ENCODE peak calls at places on chromosomes 4 and X, in seven cellular contexts. One of them, this sample, is unnamed.

GRCh38 chr4:3257125-3257690 is 8.2 kb downstream of the MSANTD1 start:
- DNase-seq in choroid plexus epithelial cell: no peak
- DNase-seq in SJSA1: no peak
- DNase-seq in GM12865: no peak
- DNase-seq in GM23338: no peak
- DNase-seq in OCI-LY7: no peak
- DNase-seq in fibroblast of mammary gland: no peak
- DNase-seq in this sample: no peak

GRCh38 chrX:10496345-10496965 is 123.9 kb downstream of the MID1 start:
- DNase-seq in choroid plexus epithelial cell: peak
- DNase-seq in SJSA1: peak
- DNase-seq in GM12865: no peak
- DNase-seq in GM23338: no peak
- DNase-seq in OCI-LY7: no peak
- DNase-seq in fibroblast of mammary gland: peak
- DNase-seq in this sample: peak

GRCh38 chr4:163221467-163221866 is 54.8 kb upstream of the NAF1 start:
- DNase-seq in choroid plexus epithelial cell: no peak
- DNase-seq in SJSA1: no peak
- DNase-seq in GM12865: no peak
- DNase-seq in GM23338: no peak
- DNase-seq in OCI-LY7: no peak
- DNase-seq in fibroblast of mammary gland: no peak
- DNase-seq in this sample: no peak

GRCh38 chrX:65581661-65582339 is 47.2 kb upstream of the LAS1L start:
- DNase-seq in choroid plexus epithelial cell: peak
- DNase-seq in SJSA1: peak
- DNase-seq in GM12865: peak
- DNase-seq in GM23338: peak
- DNase-seq in OCI-LY7: peak
- DNase-seq in fibroblast of mammary gland: peak
- DNase-seq in this sample: peak

GRCh38 chr4:10716163-10716562 is 31.6 kb upstream of the CLNK start:
- DNase-seq in choroid plexus epithelial cell: peak
- DNase-seq in SJSA1: no peak
- DNase-seq in GM12865: no peak
- DNase-seq in GM23338: no peak
- DNase-seq in OCI-LY7: no peak
- DNase-seq in fibroblast of mammary gland: peak
- DNase-seq in this sample: peak

GRCh38 chrX:130523460-130524394 is 121.9 kb downstream of the RBMX2 start:
- DNase-seq in choroid plexus epithelial cell: peak
- DNase-seq in SJSA1: peak
- DNase-seq in GM12865: no peak
- DNase-seq in GM23338: peak
- DNase-seq in OCI-LY7: no peak
- DNase-seq in fibroblast of mammary gland: peak
- DNase-seq in this sample: peak

GRCh38 chrX:84729809-84730208 is 227.6 kb upstream of the HDX start:
- DNase-seq in choroid plexus epithelial cell: peak
- DNase-seq in SJSA1: peak
- DNase-seq in GM12865: peak
- DNase-seq in GM23338: peak
- DNase-seq in OCI-LY7: peak
- DNase-seq in fibroblast of mammary gland: peak
- DNase-seq in this sample: peak

GRCh38 chr4:24651266-24651665 is 66.9 kb upstream of the DHX15 start:
- DNase-seq in choroid plexus epithelial cell: no peak
- DNase-seq in SJSA1: no peak
- DNase-seq in GM12865: no peak
- DNase-seq in GM23338: no peak
- DNase-seq in OCI-LY7: no peak
- DNase-seq in fibroblast of mammary gland: no peak
- DNase-seq in this sample: no peak

GRCh38 chr4:102299708-102300107 is 45.6 kb downstream of the SLC39A8 start:
- DNase-seq in choroid plexus epithelial cell: peak
- DNase-seq in SJSA1: peak
- DNase-seq in GM12865: peak
- DNase-seq in GM23338: peak
- DNase-seq in OCI-LY7: peak
- DNase-seq in fibroblast of mammary gland: peak
- DNase-seq in this sample: peak

GRCh38 chr4:48243429-48243828 is 26.2 kb downstream of the TEC start:
- DNase-seq in choroid plexus epithelial cell: no peak
- DNase-seq in SJSA1: no peak
- DNase-seq in GM12865: no peak
- DNase-seq in GM23338: no peak
- DNase-seq in OCI-LY7: no peak
- DNase-seq in fibroblast of mammary gland: no peak
- DNase-seq in this sample: no peak

GRCh38 chr4:74838746-74839370 is 44.5 kb upstream of the BTC start:
- DNase-seq in choroid plexus epithelial cell: peak
- DNase-seq in SJSA1: no peak
- DNase-seq in GM12865: no peak
- DNase-seq in GM23338: no peak
- DNase-seq in OCI-LY7: no peak
- DNase-seq in fibroblast of mammary gland: peak
- DNase-seq in this sample: peak

GRCh38 chr4:159146007-159146330 is 43.1 kb downstream of the RAPGEF2 start:
- DNase-seq in choroid plexus epithelial cell: no peak
- DNase-seq in SJSA1: no peak
- DNase-seq in GM12865: no peak
- DNase-seq in GM23338: no peak
- DNase-seq in OCI-LY7: no peak
- DNase-seq in fibroblast of mammary gland: no peak
- DNase-seq in this sample: peak

GRCh38 chrX:50813843-50814661 is at the start of gene SHROOM4:
- DNase-seq in choroid plexus epithelial cell: peak
- DNase-seq in SJSA1: peak
- DNase-seq in GM12865: no peak
- DNase-seq in GM23338: peak
- DNase-seq in OCI-LY7: no peak
- DNase-seq in fibroblast of mammary gland: peak
- DNase-seq in this sample: peak

GRCh38 chr4:59612235-59612634 is 1587.9 kb upstream of the ADGRL3 start:
- DNase-seq in choroid plexus epithelial cell: peak
- DNase-seq in SJSA1: no peak
- DNase-seq in GM12865: no peak
- DNase-seq in GM23338: no peak
- DNase-seq in OCI-LY7: no peak
- DNase-seq in fibroblast of mammary gland: peak
- DNase-seq in this sample: peak

GRCh38 chr4:158630893-158631292 is 40.8 kb downstream of the C4orf46 start:
- DNase-seq in choroid plexus epithelial cell: peak
- DNase-seq in SJSA1: no peak
- DNase-seq in GM12865: no peak
- DNase-seq in GM23338: no peak
- DNase-seq in OCI-LY7: no peak
- DNase-seq in fibroblast of mammary gland: peak
- DNase-seq in this sample: peak

GRCh38 chrX:69152398-69152797 is 12.9 kb downstream of the PJA1 start:
- DNase-seq in choroid plexus epithelial cell: no peak
- DNase-seq in SJSA1: no peak
- DNase-seq in GM12865: no peak
- DNase-seq in GM23338: no peak
- DNase-seq in OCI-LY7: no peak
- DNase-seq in fibroblast of mammary gland: no peak
- DNase-seq in this sample: no peak

GRCh38 chrX:116862340-116862739 is 399.6 kb upstream of the CT83 start:
- DNase-seq in choroid plexus epithelial cell: no peak
- DNase-seq in SJSA1: no peak
- DNase-seq in GM12865: no peak
- DNase-seq in GM23338: no peak
- DNase-seq in OCI-LY7: no peak
- DNase-seq in fibroblast of mammary gland: no peak
- DNase-seq in this sample: no peak

GRCh38 chrX:73446831-73447230 is at the start of gene CDX4:
- DNase-seq in choroid plexus epithelial cell: no peak
- DNase-seq in SJSA1: no peak
- DNase-seq in GM12865: no peak
- DNase-seq in GM23338: peak
- DNase-seq in OCI-LY7: no peak
- DNase-seq in fibroblast of mammary gland: no peak
- DNase-seq in this sample: no peak

GRCh38 chrX:67544871-67545771 is 1.3 kb downstream of the AR start:
- DNase-seq in choroid plexus epithelial cell: peak
- DNase-seq in SJSA1: peak
- DNase-seq in GM12865: no peak
- DNase-seq in GM23338: peak
- DNase-seq in OCI-LY7: no peak
- DNase-seq in fibroblast of mammary gland: peak
- DNase-seq in this sample: peak

GRCh38 chr4:56959064-56959463 is 18.3 kb downstream of the NOA1 start:
- DNase-seq in choroid plexus epithelial cell: peak
- DNase-seq in SJSA1: no peak
- DNase-seq in GM12865: no peak
- DNase-seq in GM23338: no peak
- DNase-seq in OCI-LY7: no peak
- DNase-seq in fibroblast of mammary gland: no peak
- DNase-seq in this sample: peak

GRCh38 chrX:68196939-68197791 is 236.1 kb downstream of the OPHN1 start:
- DNase-seq in choroid plexus epithelial cell: peak
- DNase-seq in SJSA1: peak
- DNase-seq in GM12865: peak
- DNase-seq in GM23338: peak
- DNase-seq in OCI-LY7: peak
- DNase-seq in fibroblast of mammary gland: peak
- DNase-seq in this sample: peak

GRCh38 chrX:152733261-152733975 is at the start of the genes CSAG1 and MAGEA12:
- DNase-seq in choroid plexus epithelial cell: no peak
- DNase-seq in SJSA1: no peak
- DNase-seq in GM12865: no peak
- DNase-seq in GM23338: no peak
- DNase-seq in OCI-LY7: no peak
- DNase-seq in fibroblast of mammary gland: no peak
- DNase-seq in this sample: no peak

GRCh38 chrX:78375894-78376293 is 48.5 kb upstream of the CYSLTR1 start:
- DNase-seq in choroid plexus epithelial cell: no peak
- DNase-seq in SJSA1: no peak
- DNase-seq in GM12865: no peak
- DNase-seq in GM23338: peak
- DNase-seq in OCI-LY7: no peak
- DNase-seq in fibroblast of mammary gland: no peak
- DNase-seq in this sample: no peak

GRCh38 chr4:104489731-104490095 is 5.0 kb downstream of the CXXC4 start:
- DNase-seq in choroid plexus epithelial cell: no peak
- DNase-seq in SJSA1: no peak
- DNase-seq in GM12865: peak
- DNase-seq in GM23338: no peak
- DNase-seq in OCI-LY7: no peak
- DNase-seq in fibroblast of mammary gland: no peak
- DNase-seq in this sample: no peak
- H3K4me3 ChIP-seq in choroid plexus epithelial cell: no peak
- H3K4me3 ChIP-seq in SJSA1: no peak
- H3K4me3 ChIP-seq in GM12865: peak
- H3K4me3 ChIP-seq in GM23338: peak
- H3K4me3 ChIP-seq in OCI-LY7: no peak
- H3K4me3 ChIP-seq in fibroblast of mammary gland: no peak
- H3K4me3 ChIP-seq in this sample: no peak

GRCh38 chr4:109432203-109432602 is 1.4 kb upstream of the SEC24B start:
- DNase-seq in choroid plexus epithelial cell: no peak
- DNase-seq in SJSA1: no peak
- DNase-seq in GM12865: no peak
- DNase-seq in GM23338: no peak
- DNase-seq in OCI-LY7: no peak
- DNase-seq in fibroblast of mammary gland: no peak
- DNase-seq in this sample: peak
- H3K4me3 ChIP-seq in choroid plexus epithelial cell: no peak
- H3K4me3 ChIP-seq in SJSA1: peak
- H3K4me3 ChIP-seq in GM12865: no peak
- H3K4me3 ChIP-seq in GM23338: no peak
- H3K4me3 ChIP-seq in OCI-LY7: no peak
- H3K4me3 ChIP-seq in fibroblast of mammary gland: no peak
- H3K4me3 ChIP-seq in this sample: peak

DNA sequence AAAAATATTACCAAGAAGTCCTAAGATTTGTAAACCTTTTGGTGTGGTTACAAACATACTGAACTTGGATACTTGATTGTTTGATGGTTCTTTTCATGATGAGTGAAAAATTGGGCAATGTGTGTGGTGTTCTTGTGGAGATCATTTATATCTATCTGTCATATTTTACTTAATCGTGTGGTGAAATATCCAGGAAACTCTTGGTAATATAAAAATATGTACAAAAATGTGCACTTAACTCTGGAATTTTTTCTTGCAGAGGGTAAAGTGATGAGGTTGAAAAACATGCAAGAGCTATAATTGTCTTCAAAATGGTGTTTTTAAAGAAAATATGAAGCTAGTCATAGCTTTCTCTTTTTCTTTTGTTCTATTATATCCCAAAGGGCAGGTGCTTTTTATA is 2.8 kb downstream of the DCUN1D4 start:
- DNase-seq in choroid plexus epithelial cell: no peak
- DNase-seq in SJSA1: no peak
- DNase-seq in GM12865: no peak
- DNase-seq in GM23338: no peak
- DNase-seq in OCI-LY7: no peak
- DNase-seq in fibroblast of mammary gland: no peak
- DNase-seq in this sample: peak
- H3K4me3 ChIP-seq in choroid plexus epithelial cell: no peak
- H3K4me3 ChIP-seq in SJSA1: no peak
- H3K4me3 ChIP-seq in GM12865: no peak
- H3K4me3 ChIP-seq in GM23338: peak
- H3K4me3 ChIP-seq in OCI-LY7: no peak
- H3K4me3 ChIP-seq in fibroblast of mammary gland: no peak
- H3K4me3 ChIP-seq in this sample: peak

GRCh38 chr4:145805490-145805889 is 125.5 kb downstream of the C4orf51 start:
- DNase-seq in choroid plexus epithelial cell: peak
- DNase-seq in SJSA1: peak
- DNase-seq in GM12865: no peak
- DNase-seq in GM23338: peak
- DNase-seq in OCI-LY7: no peak
- DNase-seq in fibroblast of mammary gland: no peak
- DNase-seq in this sample: peak
- H3K4me3 ChIP-seq in choroid plexus epithelial cell: no peak
- H3K4me3 ChIP-seq in SJSA1: no peak
- H3K4me3 ChIP-seq in GM12865: no peak
- H3K4me3 ChIP-seq in GM23338: no peak
- H3K4me3 ChIP-seq in OCI-LY7: no peak
- H3K4me3 ChIP-seq in fibroblast of mammary gland: no peak
- H3K4me3 ChIP-seq in this sample: no peak